ENCODE peak calls at places on chromosome 12, in seven cellular contexts. P, N, O, A, H, K and U are unnamed samples.

GRCh38 chr12:20374775-20375174 is 6.4 kb downstream of the PDE3A start:
- DNase-seq in P (no peak), N (no peak), O (no peak), A (no peak), H (no peak), K (no peak), U (no peak)

GRCh38 chr12:124734224-124734788 is 129.4 kb downstream of the SCARB1 start:
- DNase-seq in P (no peak), N (peak), O (peak), A (peak), H (peak), K (no peak), U (peak)

GRCh38 chr12:62191747-62192485 is 68.3 kb upstream of the USP15 start:
- DNase-seq in P (no peak), N (no peak), O (no peak), A (peak), H (no peak), K (no peak), U (peak)

GRCh38 chr12:4286771-4287317 is 13.3 kb downstream of the CCND2 start:
- DNase-seq in P (no peak), N (no peak), O (no peak), A (peak), H (no peak), K (no peak), U (no peak)

GRCh38 chr12:88309546-88309945 is 167.4 kb downstream of the TMTC3 start:
- DNase-seq in P (no peak), N (no peak), O (no peak), A (no peak), H (no peak), K (no peak), U (no peak)

GRCh38 chr12:109677323-109677722 is 36.3 kb upstream of the FAM222A start:
- DNase-seq in P (no peak), N (no peak), O (no peak), A (no peak), H (no peak), K (no peak), U (no peak)

GRCh38 chr12:53524476-53524875 is 17.2 kb upstream of the NPFF start:
- DNase-seq in P (no peak), N (no peak), O (no peak), A (no peak), H (no peak), K (no peak), U (no peak)

GRCh38 chr12:82896979-82897378 is 210.3 kb downstream of the TMTC2 start:
- DNase-seq in P (peak), N (no peak), O (no peak), A (no peak), H (no peak), K (no peak), U (peak)

GRCh38 chr12:101743724-101744472 is 4.6 kb upstream of the SYCP3 start:
- DNase-seq in P (no peak), N (no peak), O (no peak), A (no peak), H (no peak), K (peak), U (no peak)

GRCh38 chr12:131028587-131029338 is 75.1 kb downstream of the ADGRD1 start:
- DNase-seq in P (no peak), N (no peak), O (no peak), A (no peak), H (peak), K (no peak), U (no peak)

GRCh38 chr12:24902521-24903304 is 46.2 kb downstream of the BCAT1 start:
- DNase-seq in P (no peak), N (no peak), O (no peak), A (peak), H (no peak), K (no peak), U (peak)

GRCh38 chr12:64229796-64230195 is 7.7 kb upstream of the KICS2 start:
- DNase-seq in P (no peak), N (no peak), O (no peak), A (no peak), H (no peak), K (no peak), U (no peak)

GRCh38 chr12:112001555-112001954 is 11.4 kb downstream of the TMEM116 start:
- DNase-seq in P (no peak), N (no peak), O (no peak), A (no peak), H (no peak), K (no peak), U (no peak)

GRCh38 chr12:52698634-52699340 is 4.5 kb downstream of the KRT77 start:
- DNase-seq in P (no peak), N (no peak), O (no peak), A (no peak), H (no peak), K (no peak), U (no peak)

GRCh38 chr12:72442217-72442616 is 170.0 kb downstream of the TRHDE start:
- DNase-seq in P (no peak), N (no peak), O (no peak), A (no peak), H (no peak), K (no peak), U (no peak)

GRCh38 chr12:116297224-116297834 is 19.8 kb upstream of the MED13L start:
- DNase-seq in P (no peak), N (no peak), O (no peak), A (no peak), H (no peak), K (no peak), U (no peak)

GRCh38 chr12:105455250-105455649 is 124.8 kb downstream of the C12orf75 start:
- DNase-seq in P (no peak), N (no peak), O (no peak), A (no peak), H (no peak), K (no peak), U (no peak)

GRCh38 chr12:72133497-72134055 is 138.6 kb upstream of the TRHDE start:
- DNase-seq in P (no peak), N (no peak), O (no peak), A (peak), H (no peak), K (no peak), U (no peak)

GRCh38 chr12:71349950-71350349 is 89.6 kb upstream of the LGR5 start:
- DNase-seq in P (no peak), N (no peak), O (no peak), A (no peak), H (no peak), K (no peak), U (no peak)

GRCh38 chr12:72863671-72864070 is 591.5 kb downstream of the TRHDE start:
- DNase-seq in P (no peak), N (no peak), O (no peak), A (no peak), H (no peak), K (no peak), U (no peak)

GRCh38 chr12:53466640-53467039 is 14.7 kb downstream of the PCBP2 start:
- DNase-seq in P (no peak), N (no peak), O (no peak), A (no peak), H (no peak), K (no peak), U (no peak)

GRCh38 chr12:124259168-124260066 is 35.5 kb upstream of the RFLNA start:
- DNase-seq in P (no peak), N (no peak), O (no peak), A (no peak), H (no peak), K (no peak), U (peak)

GRCh38 chr12:92505373-92506340 is 197.1 kb upstream of the PLEKHG7 start:
- DNase-seq in P (peak), N (peak), O (no peak), A (no peak), H (peak), K (peak), U (no peak)

GRCh38 chr12:131865196-131865875 is 29.1 kb upstream of the ULK1 start:
- DNase-seq in P (no peak), N (no peak), O (no peak), A (no peak), H (no peak), K (no peak), U (no peak)

GRCh38 chr12:120709976-120710804 is at the start of gene UNC119B:
- DNase-seq in P (peak), N (peak), O (no peak), A (peak), H (peak), K (peak), U (peak)

GRCh38 chr12:94151577-94151976 is 3.2 kb downstream of the PLXNC1 start:
- DNase-seq in P (no peak), N (no peak), O (no peak), A (peak), H (no peak), K (no peak), U (no peak)

GRCh38 chr12:49346659-49347306 is at the start of gene DNAJC22:
- DNase-seq in P (no peak), N (no peak), O (no peak), A (peak), H (no peak), K (peak), U (peak)

GRCh38 chr12:115870527-115870926 is 407.0 kb downstream of the MED13L start:
- DNase-seq in P (no peak), N (no peak), O (no peak), A (peak), H (no peak), K (no peak), U (no peak)

GRCh38 chr12:28550757-28551381 is 360.6 kb downstream of the CCDC91 start:
- DNase-seq in P (no peak), N (no peak), O (no peak), A (no peak), H (no peak), K (no peak), U (peak)

GRCh38 chr12:31868980-31869379 is 90.2 kb upstream of the RESF1 start:
- DNase-seq in P (peak), N (no peak), O (no peak), A (no peak), H (no peak), K (no peak), U (peak)

GRCh38 chr12:92136883-92137582 is 8.6 kb downstream of the BTG1 start:
- DNase-seq in P (no peak), N (no peak), O (no peak), A (no peak), H (no peak), K (peak), U (peak)

GRCh38 chr12:15256760-15257159 is 35.5 kb upstream of the RERG start:
- DNase-seq in P (no peak), N (peak), O (peak), A (no peak), H (no peak), K (no peak), U (no peak)

GRCh38 chr12:30822385-30823139 is 67.8 kb upstream of the CAPRIN2 start:
- DNase-seq in P (peak), N (peak), O (no peak), A (peak), H (peak), K (no peak), U (peak)

GRCh38 chr12:121657305-121658008 is 12.0 kb downstream of the MORN3 start:
- DNase-seq in P (no peak), N (no peak), O (no peak), A (no peak), H (no peak), K (no peak), U (no peak)

GRCh38 chr12:51591020-51591901 is at the start of gene SCN8A:
- DNase-seq in P (peak), N (no peak), O (no peak), A (peak), H (no peak), K (peak), U (peak)

GRCh38 chr12:51593539-51593938 is 2.5 kb downstream of the SCN8A start:
- DNase-seq in P (peak), N (no peak), O (no peak), A (peak), H (no peak), K (no peak), U (peak)

GRCh38 chr12:51590347-51591019 is 550 bp upstream of the SCN8A start:
- DNase-seq in P (peak), N (peak), O (no peak), A (peak), H (no peak), K (peak), U (peak)

GRCh38 chr12:51589557-51590176 is 1.4 kb upstream of the SCN8A start:
- DNase-seq in P (no peak), N (no peak), O (no peak), A (no peak), H (no peak), K (no peak), U (no peak)

GRCh38 chr12:51592034-51592705 is 1.1 kb downstream of the SCN8A start:
- DNase-seq in P (no peak), N (no peak), O (no peak), A (peak), H (no peak), K (no peak), U (no peak)
- H3K4me3 ChIP-seq in P (no peak), N (no peak), O (no peak), A (peak), H (no peak), K (no peak), U (no peak)

GRCh38 chr12:84356224-84356623 is 556.4 kb downstream of the SLC6A15 start:
- DNase-seq in P (no peak), N (no peak), O (no peak), A (no peak), H (no peak), K (no peak), U (no peak)
- H3K27ac ChIP-seq in P (no peak), N (no peak), O (no peak), A (no peak), H (no peak), K (no peak), U (no peak)

GRCh38 chr12:113589437-113589836 is 117.8 kb upstream of the LHX5 start:
- DNase-seq in P (no peak), N (no peak), O (no peak), A (no peak), H (no peak), K (no peak), U (no peak)

GRCh38 chr12:113594967-113595366 is 123.3 kb upstream of the LHX5 start:
- DNase-seq in P (no peak), N (no peak), O (no peak), A (no peak), H (no peak), K (no peak), U (no peak)

GRCh38 chr12:113587720-113588119 is 116.0 kb upstream of the LHX5 start:
- DNase-seq in P (no peak), N (no peak), O (no peak), A (peak), H (no peak), K (no peak), U (no peak)

GRCh38 chr12:113586461-113586860 is 114.8 kb upstream of the LHX5 start:
- DNase-seq in P (no peak), N (no peak), O (no peak), A (no peak), H (no peak), K (no peak), U (no peak)

GRCh38 chr12:113591480-113591971 is 119.9 kb upstream of the LHX5 start:
- DNase-seq in P (no peak), N (no peak), O (no peak), A (peak), H (no peak), K (no peak), U (no peak)
- H3K4me3 ChIP-seq in P (no peak), N (no peak), O (no peak), A (peak), H (no peak), K (no peak), U (peak)

DNA sequence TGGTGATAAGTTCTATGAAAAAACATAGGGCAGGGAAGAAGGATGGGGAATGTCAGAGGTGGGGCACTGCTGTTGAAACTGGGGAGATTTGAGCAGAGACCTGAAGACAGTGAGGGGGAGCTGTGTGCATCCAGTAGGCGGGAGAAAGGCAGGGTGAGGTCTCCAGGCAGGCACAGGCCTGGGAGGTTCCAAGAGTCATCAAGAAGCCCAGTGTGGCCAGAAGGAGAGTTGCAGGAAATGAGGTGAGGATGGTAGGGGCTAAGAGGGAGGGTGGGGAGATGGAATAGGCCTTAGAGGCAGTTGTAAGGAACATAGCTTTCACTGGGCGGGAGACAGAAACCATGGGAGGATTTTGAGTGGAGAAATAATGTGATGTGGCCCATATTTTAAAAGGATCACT is 341.8 kb downstream of the GLT1D1 start:
- DNase-seq in P (no peak), N (no peak), O (no peak), A (peak), H (no peak), K (no peak), U (no peak)
- H3K27ac ChIP-seq in P (no peak), N (no peak), O (no peak), A (no peak), H (no peak), K (no peak), U (no peak)

DNA sequence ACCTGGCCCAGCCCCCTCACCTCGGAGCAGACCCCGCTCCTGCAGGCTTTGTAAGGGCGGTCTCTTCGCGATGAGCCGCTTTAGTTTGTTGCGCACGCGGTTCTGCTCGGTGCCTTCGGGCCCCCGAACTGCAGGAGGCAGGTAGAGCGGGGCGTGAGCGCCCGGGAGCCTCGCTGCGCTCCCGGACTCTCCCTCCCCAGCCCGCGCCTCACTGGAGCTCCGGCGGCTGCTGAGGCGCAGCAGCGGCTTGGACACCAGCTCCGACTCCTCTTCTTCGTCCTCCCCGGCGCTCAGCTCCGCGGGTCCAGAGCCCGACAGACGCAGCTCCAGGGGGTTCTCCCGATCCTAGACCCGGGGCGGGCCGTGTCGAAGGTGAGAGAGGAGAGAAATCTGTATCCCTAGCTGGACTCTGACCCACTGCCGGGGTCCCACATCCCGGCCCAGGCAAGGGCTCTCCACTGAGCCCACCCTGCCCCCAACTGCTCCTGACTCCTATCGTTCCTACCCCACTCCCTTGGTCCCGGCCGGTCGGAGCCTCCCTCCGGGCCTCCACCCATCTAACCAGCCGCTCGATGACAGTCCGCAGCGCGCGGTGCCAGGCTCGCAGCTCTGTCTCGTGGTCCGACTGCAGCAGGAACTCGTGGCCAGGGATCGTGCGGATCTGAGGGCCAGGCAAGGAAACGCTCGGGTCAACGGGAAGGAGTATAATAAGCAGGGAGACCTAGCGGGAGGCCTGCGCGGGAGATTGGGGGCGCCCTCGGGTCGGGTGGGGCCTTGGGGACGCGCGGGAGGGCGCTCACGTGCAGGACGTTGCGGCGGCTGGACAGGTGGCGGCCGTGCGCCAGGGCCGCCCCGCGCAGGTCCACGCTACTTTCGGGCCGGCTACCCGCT is 4.2 kb downstream of the ARHGAP9 start:
- DNase-seq in P (no peak), N (no peak), O (no peak), A (peak), H (no peak), K (no peak), U (peak)
- H3K4me3 ChIP-seq in P (peak), N (peak), O (peak), A (peak), H (no peak), K (peak), U (peak)

DNA sequence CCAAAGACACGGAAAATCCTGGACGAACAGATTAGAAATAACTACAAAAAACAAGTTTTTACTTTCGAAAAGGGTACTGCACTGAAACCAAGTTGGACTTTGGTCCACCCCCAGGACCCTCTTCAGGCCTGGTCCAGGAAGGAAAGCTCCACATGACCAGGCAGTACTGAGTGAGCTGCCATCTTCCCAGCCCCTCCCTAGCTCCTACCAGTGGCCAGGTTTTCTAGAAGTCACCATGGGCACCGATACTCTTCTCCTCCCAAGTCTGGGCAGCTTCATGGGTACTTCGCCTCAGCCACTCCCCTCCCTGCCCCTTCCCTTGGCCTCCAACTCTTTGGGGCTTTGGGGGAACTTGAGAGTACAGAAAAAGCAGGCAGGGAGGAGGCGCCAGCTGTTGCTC is 6.6 kb downstream of the VAMP1 start:
- DNase-seq in P (no peak), N (no peak), O (no peak), A (no peak), H (no peak), K (no peak), U (no peak)
- H3K27ac ChIP-seq in P (no peak), N (no peak), O (no peak), A (no peak), H (no peak), K (peak), U (no peak)